ENCODE peak calls at places on chromosome 15, in ten cellular contexts. One of them, this sample, is unnamed.

GRCh38 chr15:41621200-41622193 is 38.7 kb upstream of the MGA start:
- DNase-seq in natural killer cell treated with Interleukin-12 subunit alpha and Interleukin-12 subunit beta and Interleukin-15 and Interleukin-18, amount 100 ng/mL, for 72 hours: peak
- DNase-seq in EL: peak
- DNase-seq in GM03348: peak
- DNase-seq in posterior vena cava: peak
- DNase-seq in endothelial cell: peak
- DNase-seq in B cell: peak
- DNase-seq in ovary: peak
- DNase-seq in activated CD8-positive, alpha-beta T cell treated with anti-CD3 and anti-CD28 coated beads for 36 hours: peak
- DNase-seq in NCI-H774: peak
- DNase-seq in this sample: peak

GRCh38 chr15:59746777-59747176 is 57.7 kb upstream of the BNIP2 start:
- DNase-seq in NCI-H774: no peak
- DNase-seq in B cell: no peak
- DNase-seq in EL: no peak
- DNase-seq in GM03348: no peak
- DNase-seq in natural killer cell treated with Interleukin-12 subunit alpha and Interleukin-12 subunit beta and Interleukin-15 and Interleukin-18, amount 100 ng/mL, for 72 hours: no peak
- DNase-seq in activated CD8-positive, alpha-beta T cell treated with anti-CD3 and anti-CD28 coated beads for 36 hours: no peak
- DNase-seq in endothelial cell: no peak
- DNase-seq in ovary: no peak
- DNase-seq in posterior vena cava: no peak
- DNase-seq in this sample: no peak

GRCh38 chr15:92492556-92492955 is 98.9 kb downstream of the ST8SIA2 start:
- DNase-seq in B cell: no peak
- DNase-seq in posterior vena cava: no peak
- DNase-seq in ovary: no peak
- DNase-seq in endothelial cell: no peak
- DNase-seq in NCI-H774: no peak
- DNase-seq in natural killer cell treated with Interleukin-12 subunit alpha and Interleukin-12 subunit beta and Interleukin-15 and Interleukin-18, amount 100 ng/mL, for 72 hours: no peak
- DNase-seq in GM03348: no peak
- DNase-seq in EL: no peak
- DNase-seq in activated CD8-positive, alpha-beta T cell treated with anti-CD3 and anti-CD28 coated beads for 36 hours: no peak
- DNase-seq in this sample: no peak

GRCh38 chr15:95883064-95883463 is 447.4 kb upstream of the NR2F2 start:
- DNase-seq in GM03348: no peak
- DNase-seq in NCI-H774: no peak
- DNase-seq in posterior vena cava: no peak
- DNase-seq in natural killer cell treated with Interleukin-12 subunit alpha and Interleukin-12 subunit beta and Interleukin-15 and Interleukin-18, amount 100 ng/mL, for 72 hours: no peak
- DNase-seq in activated CD8-positive, alpha-beta T cell treated with anti-CD3 and anti-CD28 coated beads for 36 hours: no peak
- DNase-seq in endothelial cell: no peak
- DNase-seq in ovary: peak
- DNase-seq in EL: no peak
- DNase-seq in B cell: no peak
- DNase-seq in this sample: no peak

GRCh38 chr15:42608110-42608531 is 32.7 kb downstream of the STARD9 start:
- DNase-seq in ovary: no peak
- DNase-seq in activated CD8-positive, alpha-beta T cell treated with anti-CD3 and anti-CD28 coated beads for 36 hours: peak
- DNase-seq in GM03348: peak
- DNase-seq in posterior vena cava: no peak
- DNase-seq in EL: no peak
- DNase-seq in B cell: peak
- DNase-seq in NCI-H774: no peak
- DNase-seq in endothelial cell: no peak
- DNase-seq in natural killer cell treated with Interleukin-12 subunit alpha and Interleukin-12 subunit beta and Interleukin-15 and Interleukin-18, amount 100 ng/mL, for 72 hours: peak
- DNase-seq in this sample: peak

GRCh38 chr15:40856736-40857135 is 12.9 kb downstream of the SPINT1 start:
- DNase-seq in ovary: no peak
- DNase-seq in GM03348: no peak
- DNase-seq in B cell: peak
- DNase-seq in EL: no peak
- DNase-seq in activated CD8-positive, alpha-beta T cell treated with anti-CD3 and anti-CD28 coated beads for 36 hours: no peak
- DNase-seq in endothelial cell: no peak
- DNase-seq in posterior vena cava: peak
- DNase-seq in NCI-H774: no peak
- DNase-seq in natural killer cell treated with Interleukin-12 subunit alpha and Interleukin-12 subunit beta and Interleukin-15 and Interleukin-18, amount 100 ng/mL, for 72 hours: no peak
- DNase-seq in this sample: no peak

GRCh38 chr15:31265871-31266711 is 60.5 kb upstream of the KLF13 start:
- DNase-seq in natural killer cell treated with Interleukin-12 subunit alpha and Interleukin-12 subunit beta and Interleukin-15 and Interleukin-18, amount 100 ng/mL, for 72 hours: peak
- DNase-seq in endothelial cell: no peak
- DNase-seq in activated CD8-positive, alpha-beta T cell treated with anti-CD3 and anti-CD28 coated beads for 36 hours: peak
- DNase-seq in EL: no peak
- DNase-seq in GM03348: no peak
- DNase-seq in ovary: peak
- DNase-seq in posterior vena cava: peak
- DNase-seq in NCI-H774: no peak
- DNase-seq in B cell: peak
- DNase-seq in this sample: peak

GRCh38 chr15:68375191-68375631 is 56.8 kb downstream of the ITGA11 start:
- DNase-seq in NCI-H774: no peak
- DNase-seq in EL: no peak
- DNase-seq in endothelial cell: no peak
- DNase-seq in activated CD8-positive, alpha-beta T cell treated with anti-CD3 and anti-CD28 coated beads for 36 hours: no peak
- DNase-seq in posterior vena cava: peak
- DNase-seq in GM03348: no peak
- DNase-seq in B cell: no peak
- DNase-seq in natural killer cell treated with Interleukin-12 subunit alpha and Interleukin-12 subunit beta and Interleukin-15 and Interleukin-18, amount 100 ng/mL, for 72 hours: no peak
- DNase-seq in ovary: peak
- DNase-seq in this sample: no peak

GRCh38 chr15:53580371-53580770 is 179.1 kb downstream of the WDR72 start:
- DNase-seq in EL: no peak
- DNase-seq in NCI-H774: no peak
- DNase-seq in activated CD8-positive, alpha-beta T cell treated with anti-CD3 and anti-CD28 coated beads for 36 hours: no peak
- DNase-seq in ovary: no peak
- DNase-seq in posterior vena cava: no peak
- DNase-seq in GM03348: no peak
- DNase-seq in natural killer cell treated with Interleukin-12 subunit alpha and Interleukin-12 subunit beta and Interleukin-15 and Interleukin-18, amount 100 ng/mL, for 72 hours: no peak
- DNase-seq in B cell: no peak
- DNase-seq in endothelial cell: no peak
- DNase-seq in this sample: no peak

GRCh38 chr15:56040081-56041035 is 46.9 kb upstream of the NEDD4 start:
- DNase-seq in endothelial cell: no peak
- DNase-seq in activated CD8-positive, alpha-beta T cell treated with anti-CD3 and anti-CD28 coated beads for 36 hours: peak
- DNase-seq in GM03348: peak
- DNase-seq in B cell: no peak
- DNase-seq in EL: peak
- DNase-seq in ovary: peak
- DNase-seq in posterior vena cava: no peak
- DNase-seq in natural killer cell treated with Interleukin-12 subunit alpha and Interleukin-12 subunit beta and Interleukin-15 and Interleukin-18, amount 100 ng/mL, for 72 hours: no peak
- DNase-seq in NCI-H774: peak
- DNase-seq in this sample: peak

GRCh38 chr15:99385865-99386264 is 134.6 kb downstream of the LRRC28 start:
- DNase-seq in B cell: no peak
- DNase-seq in NCI-H774: no peak
- DNase-seq in EL: peak
- DNase-seq in GM03348: peak
- DNase-seq in ovary: peak
- DNase-seq in endothelial cell: no peak
- DNase-seq in natural killer cell treated with Interleukin-12 subunit alpha and Interleukin-12 subunit beta and Interleukin-15 and Interleukin-18, amount 100 ng/mL, for 72 hours: no peak
- DNase-seq in posterior vena cava: peak
- DNase-seq in activated CD8-positive, alpha-beta T cell treated with anti-CD3 and anti-CD28 coated beads for 36 hours: no peak
- DNase-seq in this sample: no peak

GRCh38 chr15:58988011-58988785 is 735 bp downstream of the RNF111 start:
- DNase-seq in endothelial cell: peak
- DNase-seq in EL: peak
- DNase-seq in B cell: peak
- DNase-seq in GM03348: peak
- DNase-seq in ovary: peak
- DNase-seq in posterior vena cava: peak
- DNase-seq in activated CD8-positive, alpha-beta T cell treated with anti-CD3 and anti-CD28 coated beads for 36 hours: peak
- DNase-seq in natural killer cell treated with Interleukin-12 subunit alpha and Interleukin-12 subunit beta and Interleukin-15 and Interleukin-18, amount 100 ng/mL, for 72 hours: peak
- DNase-seq in NCI-H774: peak
- DNase-seq in this sample: peak

GRCh38 chr15:82699726-82700125 is 9.9 kb downstream of the AP3B2 start:
- DNase-seq in ovary: no peak
- DNase-seq in posterior vena cava: no peak
- DNase-seq in EL: no peak
- DNase-seq in NCI-H774: no peak
- DNase-seq in endothelial cell: peak
- DNase-seq in B cell: no peak
- DNase-seq in natural killer cell treated with Interleukin-12 subunit alpha and Interleukin-12 subunit beta and Interleukin-15 and Interleukin-18, amount 100 ng/mL, for 72 hours: no peak
- DNase-seq in activated CD8-positive, alpha-beta T cell treated with anti-CD3 and anti-CD28 coated beads for 36 hours: no peak
- DNase-seq in GM03348: no peak
- DNase-seq in this sample: no peak

GRCh38 chr15:82647835-82648256 is 683 bp upstream of the CPEB1 start:
- DNase-seq in posterior vena cava: peak
- DNase-seq in endothelial cell: no peak
- DNase-seq in EL: no peak
- DNase-seq in natural killer cell treated with Interleukin-12 subunit alpha and Interleukin-12 subunit beta and Interleukin-15 and Interleukin-18, amount 100 ng/mL, for 72 hours: no peak
- DNase-seq in GM03348: no peak
- DNase-seq in B cell: peak
- DNase-seq in NCI-H774: no peak
- DNase-seq in activated CD8-positive, alpha-beta T cell treated with anti-CD3 and anti-CD28 coated beads for 36 hours: peak
- DNase-seq in ovary: no peak
- DNase-seq in this sample: peak

GRCh38 chr15:65516997-65517865 is at the start of gene DPP8:
- DNase-seq in ovary: peak
- DNase-seq in posterior vena cava: peak
- DNase-seq in activated CD8-positive, alpha-beta T cell treated with anti-CD3 and anti-CD28 coated beads for 36 hours: peak
- DNase-seq in natural killer cell treated with Interleukin-12 subunit alpha and Interleukin-12 subunit beta and Interleukin-15 and Interleukin-18, amount 100 ng/mL, for 72 hours: peak
- DNase-seq in endothelial cell: peak
- DNase-seq in B cell: peak
- DNase-seq in NCI-H774: peak
- DNase-seq in EL: peak
- DNase-seq in GM03348: peak
- DNase-seq in this sample: peak